ENCODE peak calls at places on chromosomes 12 and 14, in four cellular contexts. H, F, K and V are unnamed samples.

GRCh38 chr12:5514016-5514415 is 82.1 kb downstream of the NTF3 start:
- DNase-seq in H (no peak), K (no peak), F (no peak), V (no peak)

GRCh38 chr14:57848353-57848752 is 17.5 kb downstream of the SLC35F4 start:
- DNase-seq in K (peak; percentile 42), F (no peak), H (no peak), V (peak; percentile 97)

GRCh38 chr12:65867428-65867827 is 43.1 kb downstream of the HMGA2 start:
- DNase-seq in H (no peak), K (peak; percentile 85), F (no peak), V (peak; percentile 98)

GRCh38 chr14:74974364-74975058 is 19.1 kb upstream of the PGF start:
- DNase-seq in H (no peak), K (no peak), F (no peak), V (no peak)

GRCh38 chr14:51304956-51305355 is 64.9 kb downstream of the TMX1 start:
- DNase-seq in F (no peak), H (no peak), K (peak; percentile 96), V (peak; percentile 94)

GRCh38 chr12:45547822-45548221 is 181.7 kb upstream of the ARID2 start:
- DNase-seq in F (no peak), H (no peak), K (peak; percentile 5), V (peak; percentile 16)

GRCh38 chr14:61527325-61528100 is 167.8 kb upstream of the HIF1A start:
- DNase-seq in F (no peak), K (peak; percentile 71), H (peak; percentile 76), V (peak; percentile 86)

GRCh38 chr12:117042171-117042809 is 56.9 kb downstream of the TESC start:
- DNase-seq in F (no peak), K (no peak), H (peak; percentile 86), V (no peak)

GRCh38 chr12:68451261-68452091 is 119.3 kb upstream of the MDM1 start:
- DNase-seq in H (peak; percentile 65), F (no peak), K (peak; percentile 94), V (peak; percentile 82)

GRCh38 chr14:75047506-75047905 is 3.8 kb downstream of the MLH3 start:
- DNase-seq in K (peak; percentile 45), H (no peak), F (no peak), V (peak; percentile 53)

GRCh38 chr14:53147208-53147607 is 5.9 kb downstream of the DDHD1 start:
- DNase-seq in H (no peak), F (no peak), K (no peak), V (no peak)
- H3K4me3 ChIP-seq in H (no peak overlapping the region), F (no peak overlapping the region), K (no peak overlapping the region), V (no peak overlapping the region)

DNA sequence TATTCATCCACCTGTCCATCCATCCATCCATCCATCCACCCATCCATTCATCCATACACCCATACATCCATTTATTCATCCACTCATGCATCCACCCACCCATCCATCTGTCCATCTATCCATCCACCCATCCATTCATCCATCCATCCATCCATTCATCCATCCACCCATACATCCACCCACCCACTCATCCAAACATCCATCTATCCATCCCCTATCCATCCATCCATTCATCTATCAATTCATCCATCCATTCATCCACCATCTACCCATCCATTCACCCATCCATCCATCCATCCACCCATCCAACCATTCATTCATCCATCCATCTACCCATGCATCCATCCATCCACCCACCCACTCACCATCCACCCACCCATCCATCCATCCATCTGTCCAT is 142.6 kb upstream of the SFSWAP start:
- DNase-seq in H (no peak), F (no peak), K (no peak), V (no peak)
- TF ChIP-seq CTCF in H (no peak), F (no peak), K (no peak), V (no peak)

DNA sequence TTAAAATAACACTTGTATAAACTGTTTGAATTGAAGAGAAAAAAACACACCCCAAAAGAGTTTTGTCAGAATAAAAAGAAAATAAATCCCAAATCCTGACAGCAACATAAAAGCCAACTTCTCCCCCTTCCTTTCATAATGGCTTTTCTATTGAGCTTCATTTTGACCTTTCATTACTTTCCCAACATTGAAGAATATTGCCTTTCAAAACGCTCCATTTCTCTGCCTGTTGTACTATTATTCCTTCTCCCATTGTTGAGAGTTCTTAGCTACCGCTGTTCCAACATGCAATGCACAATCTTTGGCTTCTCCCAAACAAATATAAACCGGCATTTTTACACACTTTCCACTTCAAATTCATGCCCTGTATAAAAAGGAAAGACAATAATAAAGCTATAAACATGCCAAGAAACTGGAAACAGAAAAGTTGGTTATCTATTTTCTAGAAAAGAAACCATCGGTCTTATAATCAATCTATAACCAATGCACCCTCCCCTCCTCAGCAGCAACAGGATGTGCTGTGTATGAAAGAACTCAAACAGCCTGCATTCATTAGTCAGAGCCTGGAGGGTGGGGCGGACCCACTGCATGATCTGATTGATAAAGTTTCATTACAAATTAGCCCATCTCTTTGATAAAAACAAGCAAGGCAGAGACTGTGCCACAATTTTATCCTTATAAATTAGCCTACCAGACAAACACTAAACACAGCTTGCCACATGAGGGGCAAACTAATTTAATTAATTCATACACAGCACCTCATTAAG is 448.3 kb downstream of the BCAT1 start:
- DNase-seq in K (no peak), F (no peak), H (no peak), V (peak; percentile 56)
- H3K4me3 ChIP-seq in K (no peak overlapping the region), F (no peak overlapping the region), H (no peak overlapping the region), V (no peak overlapping the region)

GRCh38 chr12:84910549-84911241 is 1.9 kb downstream of the SLC6A15 start:
- DNase-seq in K (peak; percentile 16), H (no peak), F (no peak), V (peak; percentile 58)

GRCh38 chr12:84912191-84913142 is at the start of gene SLC6A15:
- DNase-seq in H (peak; percentile 26), K (peak; percentile 75), F (peak; percentile 35), V (peak; percentile 85)

GRCh38 chr12:84911331-84912190 is 1.0 kb downstream of the SLC6A15 start:
- DNase-seq in F (peak; percentile 36), H (peak; percentile 21), K (peak; percentile 63), V (peak; percentile 88)

DNA sequence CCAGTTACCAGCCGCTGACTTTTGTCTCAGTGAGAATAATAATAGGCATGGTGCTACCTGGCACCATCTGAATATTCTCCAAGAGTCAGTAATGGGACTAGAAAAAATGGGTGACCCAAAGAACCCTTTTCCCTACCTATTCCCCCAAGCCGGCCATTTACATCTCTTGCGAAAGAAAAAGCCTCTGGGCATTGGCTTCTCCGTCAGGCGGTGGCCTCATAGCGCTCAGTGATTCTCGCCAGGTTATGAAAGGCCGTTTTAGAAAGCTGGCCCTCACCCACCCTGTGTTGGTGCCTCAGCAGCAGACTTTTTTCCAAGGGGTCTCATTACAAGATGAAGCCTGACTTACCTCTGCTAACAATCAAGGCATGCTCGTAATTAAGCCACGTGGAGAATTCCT is 552 bp upstream of the SLC6A15 start:
- DNase-seq in K (no peak), F (no peak), H (no peak), V (peak; percentile 43)
- TF ChIP-seq CTCF in K (no peak), F (no peak), H (no peak), V (no peak)